ENCODE peak calls at places on chromosomes 12 and 14, in nine cellular contexts. B is uterus; D is GM23248; X is Caco-2; T is mammary epithelial cell; V is neural progenitor cell; P is ascending aorta; Y is naive thymus-derived CD4-positive, alpha-beta T cell; I is DND-41. O is an unnamed sample. For H3K36me3, the result is how much of the 10 kb centered on the place peaks cover.

GRCh38 chr14:38209572-38210159 is 2.0 kb downstream of the SSTR1 start:
- DNase-seq in I (no peak), D (peak), T (no peak), B (no peak), Y (no peak), X (no peak), P (no peak), V (no peak), O (peak)

GRCh38 chr14:103293465-103293864 is 40.6 kb upstream of the EIF5 start:
- DNase-seq in X (no peak), D (no peak), P (no peak), T (no peak), V (no peak), B (no peak), I (no peak), Y (no peak), O (no peak)

GRCh38 chr14:50335989-50336391 is 23.9 kb downstream of the DMAC2L start:
- DNase-seq in D (peak), V (peak), B (peak), X (no peak), I (peak), T (no peak), Y (no peak), P (no peak), O (no peak)

GRCh38 chr14:83433618-83434017 is 1900.0 kb upstream of the SEL1L start:
- DNase-seq in Y (no peak), X (no peak), P (no peak), T (no peak), D (no peak), I (no peak), B (no peak), V (no peak), O (no peak)

GRCh38 chr14:92626041-92626440 is 112.5 kb downstream of the RIN3 start:
- DNase-seq in T (no peak), V (no peak), I (no peak), X (no peak), Y (no peak), B (no peak), P (no peak), D (no peak), O (no peak)

GRCh38 chr12:67137256-67137655 is 131.9 kb upstream of the CAND1 start:
- DNase-seq in T (peak), I (no peak), D (peak), V (no peak), P (no peak), Y (no peak), X (no peak), B (no peak), O (no peak)

GRCh38 chr12:83276904-83277303 is 590.2 kb downstream of the TMTC2 start:
- DNase-seq in T (no peak), X (no peak), V (no peak), D (no peak), Y (no peak), I (no peak), P (no peak), B (no peak), O (no peak)

GRCh38 chr12:2633825-2634200 is 161.0 kb upstream of the FKBP4 start:
- DNase-seq in T (no peak), X (no peak), V (no peak), P (no peak), D (no peak), I (no peak), Y (no peak), B (no peak), O (no peak)

GRCh38 chr14:85296466-85297210 is 233.3 kb upstream of the FLRT2 start:
- DNase-seq in B (no peak), I (no peak), X (peak), D (peak), Y (no peak), P (no peak), V (no peak), T (peak), O (no peak)

GRCh38 chr14:47269788-47270492 is 405.5 kb downstream of the MDGA2 start:
- DNase-seq in X (no peak), P (no peak), I (no peak), D (peak), V (no peak), T (no peak), Y (no peak), B (no peak), O (no peak)

GRCh38 chr12:81809829-81810595 is 50.9 kb upstream of the PPFIA2 start:
- DNase-seq in X (no peak), I (no peak), V (no peak), P (no peak), T (no peak), B (no peak), D (no peak), Y (no peak), O (no peak)

GRCh38 chr12:122206111-122206881 is 2.8 kb downstream of the B3GNT4 start:
- DNase-seq in T (no peak), V (no peak), X (no peak), P (no peak), Y (no peak), B (no peak), D (no peak), I (no peak), O (peak)

GRCh38 chr12:129659927-129660326 is 243.9 kb downstream of the TMEM132D start:
- DNase-seq in X (no peak), V (no peak), B (no peak), D (no peak), Y (no peak), T (no peak), I (no peak), P (no peak), O (no peak)

GRCh38 chr12:8773456-8773855 is 49.0 kb upstream of the A2ML1 start:
- DNase-seq in T (no peak), Y (no peak), X (no peak), B (no peak), I (no peak), D (no peak), P (no peak), V (no peak), O (no peak)

GRCh38 chr12:93042283-93042682 is 113.2 kb upstream of the EEA1 start:
- DNase-seq in Y (no peak), P (no peak), I (no peak), D (peak), X (peak), T (no peak), B (no peak), V (no peak), O (no peak)
- H3K4me3 ChIP-seq in Y (no peak), P (no peak), I (no peak), D (no peak), X (no peak), T (no peak), B (no peak), V (no peak), O (no peak)

GRCh38 chr14:76096257-76096656 is 55.5 kb upstream of the GPATCH2L start:
- DNase-seq in V (no peak), Y (no peak), T (no peak), B (no peak), I (no peak), D (no peak), X (no peak), P (no peak), O (no peak)
- H3K36me3 ChIP-seq in V (under half), Y (under half), T (under half), B (under half), I (under half), D (under half), X (under half), P (under half), O (under half)

GRCh38 chr12:103571286-103571685 is 15.8 kb upstream of the STAB2 start:
- DNase-seq in B (no peak), T (no peak), X (peak), D (no peak), V (peak), Y (no peak), I (no peak), P (no peak), O (peak)
- H3K4me3 ChIP-seq in B (no peak), T (no peak), X (peak), D (no peak), V (peak), Y (no peak), I (no peak), P (no peak), O (peak)

DNA sequence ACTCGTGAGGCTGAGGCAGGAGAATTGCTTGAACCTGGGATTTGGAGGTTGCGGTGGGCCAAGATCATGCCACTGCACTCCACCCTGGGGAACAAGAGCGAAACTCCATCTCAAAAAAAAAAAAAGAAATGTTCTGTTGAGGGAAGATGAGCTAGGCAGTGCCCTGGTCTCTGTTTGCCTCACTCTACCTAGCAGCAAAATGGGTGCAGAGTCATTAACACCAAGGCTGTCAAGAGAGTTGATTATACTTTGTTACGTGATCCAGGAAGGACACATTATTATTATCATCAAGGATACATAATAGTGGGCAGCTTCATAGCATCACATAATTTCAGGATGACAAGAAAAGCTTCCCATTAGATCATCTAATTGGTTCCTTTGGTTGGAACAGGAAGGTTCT is 84.3 kb upstream of the MAP1LC3B2 start:
- DNase-seq in B (no peak), D (no peak), Y (no peak), X (no peak), T (no peak), P (no peak), I (no peak), V (no peak), O (no peak)
- H3K36me3 ChIP-seq in B (under half), D (under half), Y (under half), X (under half), T (under half), P (under half), I (under half), V (under half), O (under half)

GRCh38 chr12:88578821-88579518 is 1.3 kb downstream of the KITLG start:
- DNase-seq in Y (no peak), D (peak), V (peak), I (no peak), T (peak), X (peak), P (no peak), B (no peak), O (peak)
- H3K4me3 ChIP-seq in Y (no peak), D (peak), V (peak), I (no peak), T (peak), X (peak), P (peak), B (peak), O (peak)

GRCh38 chr14:35112641-35113040 is 9.1 kb downstream of the PPP2R3C start:
- DNase-seq in B (no peak), T (no peak), P (no peak), D (no peak), V (no peak), I (no peak), X (peak), Y (no peak), O (no peak)
- H3K36me3 ChIP-seq in B (under half), T (under half), P (half or more), D (under half), V (under half), I (half or more), X (under half), Y (under half), O (under half)

GRCh38 chr12:78853231-78853630 is 11.3 kb upstream of the SYT1 start:
- DNase-seq in T (no peak), P (no peak), Y (no peak), B (no peak), V (no peak), D (no peak), I (no peak), X (no peak), O (no peak)
- H3K4me3 ChIP-seq in T (no peak), P (no peak), Y (no peak), B (no peak), V (no peak), D (no peak), I (no peak), X (no peak), O (no peak)

DNA sequence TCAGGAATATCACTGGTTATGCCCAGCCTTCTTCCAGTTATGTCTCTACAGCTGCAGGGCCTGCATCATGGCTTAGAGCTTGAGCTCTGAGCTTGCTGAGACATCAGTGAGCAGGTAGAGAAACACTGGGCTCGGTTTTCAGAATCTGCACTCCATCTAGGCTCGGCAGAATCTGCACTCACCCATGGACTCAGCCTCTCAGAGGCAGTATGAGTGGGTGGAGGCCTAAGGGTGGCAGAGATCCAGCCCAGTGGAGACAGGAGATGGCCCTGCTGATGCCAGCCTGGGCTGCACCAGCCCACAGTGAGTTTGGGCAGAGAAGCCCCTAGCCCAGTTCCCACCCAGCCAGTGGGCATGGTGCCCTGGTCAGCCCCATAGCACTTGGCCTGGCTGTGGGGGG is 12.8 kb downstream of the KRT80 start:
- DNase-seq in T (no peak), P (no peak), I (no peak), B (no peak), Y (no peak), X (no peak), D (peak), V (no peak), O (no peak)
- H3K36me3 ChIP-seq in T (under half), P (under half), I (under half), B (under half), Y (under half), X (under half), D (under half), V (under half), O (under half)

GRCh38 chr14:104722938-104723650 is 935 bp upstream of the ADSS1 start:
- DNase-seq in I (no peak), Y (no peak), B (no peak), V (no peak), X (no peak), P (no peak), D (no peak), T (no peak), O (peak)
- H3K4me3 ChIP-seq in I (peak), Y (no peak), B (peak), V (peak), X (peak), P (peak), D (no peak), T (no peak), O (peak)

O was measured in H7.